ENCODE peak calls at places on chromosomes 4 and X, in seven cellular contexts. N is CD4-positive, alpha-beta T cell; D is psoas muscle; H is WERI-Rb-1; F is glutamatergic neuron; O is cardiac muscle cell; B is HFF-Myc. R is an unnamed sample.

GRCh38 chr4:113512880-113513279 is 248.7 kb downstream of the CAMK2D start:
- DNase-seq in N (no peak), D (no peak), H (no peak), F (no peak), O (no peak), B (no peak), R (no peak)

GRCh38 chr4:123125477-123125876 is 203.1 kb upstream of the NUDT6 start:
- DNase-seq in N (no peak), D (no peak), H (no peak), F (no peak), O (no peak), B (no peak), R (no peak)

GRCh38 chr4:88091378-88091777 is 67.1 kb downstream of the ABCG2 start:
- DNase-seq in N (no peak), D (no peak), H (no peak), F (no peak), O (no peak), B (no peak), R (no peak)

GRCh38 chrX:14718403-14718802 is 154.5 kb downstream of the FANCB start:
- DNase-seq in N (no peak), D (no peak), H (no peak), F (no peak), O (no peak), B (no peak), R (no peak)

GRCh38 chr4:118888666-118889312 is at the start of gene SYNPO2:
- DNase-seq in N (peak; percentile 5), D (peak; percentile 79), H (peak; percentile 80), F (peak; percentile 88), O (peak; percentile 85), B (no peak), R (peak; percentile 49)

GRCh38 chrX:22650691-22651090 is 349.1 kb upstream of the DDX53 start:
- DNase-seq in N (no peak), D (peak; percentile 17), H (no peak), F (no peak), O (no peak), B (no peak), R (no peak)

GRCh38 chrX:24479924-24480722 is 15.0 kb downstream of the PDK3 start:
- DNase-seq in N (peak; percentile 60), D (no peak), H (no peak), F (peak; percentile 18), O (no peak), B (no peak), R (peak; percentile 64)

GRCh38 chr4:122775039-122775438 is 42.5 kb downstream of the BBS12 start:
- DNase-seq in N (no peak), D (no peak), H (no peak), F (no peak), O (no peak), B (no peak), R (no peak)

GRCh38 chr4:76606662-76607265 is 171.7 kb downstream of the SHROOM3 start:
- DNase-seq in N (no peak), D (no peak), H (no peak), F (no peak), O (peak; percentile 46), B (no peak), R (no peak)

GRCh38 chrX:101595739-101596419 is 21.9 kb downstream of the ARMCX6 start:
- DNase-seq in N (no peak), D (no peak), H (peak; percentile 27), F (no peak), O (peak; percentile 65), B (peak; percentile 33), R (peak; percentile 69)

GRCh38 chr4:67380154-67380553 is 165.1 kb downstream of the CENPC start:
- DNase-seq in N (no peak), D (no peak), H (no peak), F (no peak), O (no peak), B (no peak), R (no peak)

GRCh38 chrX:150405006-150405405 is 41.9 kb downstream of the MAMLD1 start:
- DNase-seq in N (no peak), D (no peak), H (no peak), F (no peak), O (no peak), B (no peak), R (no peak)

GRCh38 chr4:47418147-47418546 is 45.4 kb downstream of the COMMD8 start:
- DNase-seq in N (no peak), D (no peak), H (no peak), F (no peak), O (no peak), B (no peak), R (no peak)

GRCh38 chr4:109675181-109675580 is 28.1 kb downstream of the CASP6 start:
- DNase-seq in N (no peak), D (no peak), H (no peak), F (no peak), O (no peak), B (no peak), R (no peak)

GRCh38 chr4:183563874-183564273 is 59.0 kb downstream of the ING2 start:
- DNase-seq in N (no peak), D (no peak), H (no peak), F (no peak), O (no peak), B (no peak), R (no peak)

GRCh38 chr4:136741468-136741867 is 790.8 kb downstream of the PCDH18 start:
- DNase-seq in N (no peak), D (no peak), H (no peak), F (no peak), O (no peak), B (no peak), R (no peak)

GRCh38 chr4:5142726-5143125 is 91.4 kb downstream of the STK32B start:
- DNase-seq in N (no peak), D (no peak), H (peak; percentile 45), F (no peak), O (peak; percentile 48), B (peak; percentile 12), R (no peak)

GRCh38 chr4:87734936-87735335 is 64.4 kb upstream of the IBSP start:
- DNase-seq in N (no peak), D (no peak), H (no peak), F (no peak), O (no peak), B (no peak), R (no peak)

GRCh38 chr4:81405900-81406401 is 65.8 kb downstream of the RASGEF1B start:
- DNase-seq in N (no peak), D (no peak), H (peak; percentile 31), F (no peak), O (peak; percentile 86), B (peak; percentile 43), R (peak; percentile 61)

GRCh38 chrX:16160729-16161128 is 6.6 kb upstream of the MAGEB17 start:
- DNase-seq in N (no peak), D (no peak), H (no peak), F (no peak), O (no peak), B (peak; percentile 24), R (no peak)

GRCh38 chrX:78514852-78515251 is 144.3 kb downstream of the RTL3 start:
- DNase-seq in N (no peak), D (no peak), H (no peak), F (no peak), O (peak; percentile 56), B (no peak), R (no peak)

GRCh38 chr4:153555730-153556440 is 89.7 kb downstream of the TMEM131L start:
- DNase-seq in N (no peak), D (peak; percentile 69), H (no peak), F (no peak), O (peak; percentile 86), B (peak; percentile 48), R (no peak)

GRCh38 chr4:8391972-8392371 is 48.6 kb downstream of the ACOX3 start:
- DNase-seq in N (no peak), D (peak; percentile 71), H (no peak), F (no peak), O (no peak), B (peak; percentile 79), R (peak; percentile 70)

GRCh38 chr4:186104895-186105720 is 604 bp downstream of the FAM149A start:
- DNase-seq in N (no peak), D (peak; percentile 21), H (peak; percentile 23), F (peak; percentile 58), O (peak; percentile 38), B (no peak), R (peak; percentile 55)

GRCh38 chr4:44727471-44727870 is 1.1 kb upstream of the GNPDA2 start:
- DNase-seq in N (no peak), D (no peak), H (no peak), F (no peak), O (no peak), B (no peak), R (no peak)

GRCh38 chr4:44722001-44722400 is 4.4 kb downstream of the GNPDA2 start:
- DNase-seq in N (no peak), D (no peak), H (no peak), F (no peak), O (no peak), B (no peak), R (no peak)

GRCh38 chr4:44725166-44725565 is 1.2 kb downstream of the GNPDA2 start:
- DNase-seq in N (no peak), D (no peak), H (no peak), F (no peak), O (no peak), B (no peak), R (no peak)

GRCh38 chr4:44725861-44726820 is at the start of gene GNPDA2:
- DNase-seq in N (peak; percentile 77), D (peak; percentile 91), H (peak; percentile 94), F (peak; percentile 91), O (peak; percentile 94), B (peak; percentile 68), R (peak; percentile 90)
- TF ChIP-seq CTCF in N (no peak), D (no peak), H (peak; percentile 45), F (no peak), O (peak; percentile 38), B (no peak), R (no peak)

DNA sequence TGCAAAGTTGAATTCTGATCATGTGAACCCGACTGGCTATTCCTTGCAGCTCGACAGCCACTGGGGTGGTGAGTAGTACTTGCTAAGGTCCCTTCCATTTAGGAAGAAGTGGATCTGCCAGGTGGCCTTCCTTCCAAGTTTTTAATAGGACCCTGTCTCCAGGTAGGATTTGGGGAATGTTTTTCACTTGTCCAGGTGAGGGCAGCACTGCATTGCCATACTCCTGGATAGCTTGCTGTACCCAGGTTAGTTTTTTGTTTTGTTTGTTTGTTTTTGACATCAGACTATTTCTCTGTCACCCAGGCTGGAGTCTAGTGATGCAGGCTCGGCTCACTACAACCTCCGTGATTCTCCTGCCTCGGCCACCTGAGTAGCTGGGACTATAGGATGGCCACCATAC is 29.8 kb downstream of the SAGE1 start:
- DNase-seq in N (no peak), D (no peak), H (no peak), F (no peak), O (no peak), B (no peak), R (no peak)
- TF ChIP-seq CTCF in N (no peak), D (no peak), H (peak; percentile 43), F (no peak), O (no peak), B (peak; percentile 6), R (peak; percentile 4)

DNA sequence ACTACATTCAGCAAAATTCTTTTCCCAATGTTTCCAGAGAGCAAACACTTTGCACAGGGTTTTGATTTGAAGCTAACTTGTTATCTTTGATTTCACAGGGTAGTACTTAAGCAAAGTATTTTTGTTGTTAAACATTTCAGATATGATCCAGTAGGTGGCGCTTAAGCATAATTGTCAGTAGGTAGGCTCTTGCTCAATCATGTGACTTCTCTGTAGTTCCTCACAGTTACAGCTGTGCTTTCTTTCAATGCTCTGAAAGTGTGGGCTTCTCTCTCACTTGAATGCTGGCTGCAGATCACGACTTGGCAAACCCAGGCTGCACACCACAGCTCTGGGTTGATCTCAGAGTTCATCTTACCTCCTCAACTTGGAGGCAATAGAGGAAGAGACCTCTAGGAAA is 1016.5 kb downstream of the SH3BGRL start:
- DNase-seq in N (no peak), D (no peak), H (no peak), F (no peak), O (peak; percentile 52), B (no peak), R (peak; percentile 21)
- TF ChIP-seq CTCF in N (no peak), D (peak; percentile 24), H (peak; percentile 49), F (peak; percentile 68), O (no peak), B (no peak), R (peak; percentile 11)

GRCh38 chr4:130808492-130808891 is 1712.5 kb downstream of the C4orf33 start:
- DNase-seq in N (no peak), D (no peak), H (no peak), F (no peak), O (peak; percentile 3), B (no peak), R (no peak)
- TF ChIP-seq CTCF in N (no peak), D (no peak), H (peak; percentile 51), F (peak; percentile 76), O (peak; percentile 25), B (no peak), R (peak; percentile 21)

R was measured in GM13976.